ENCODE peak calls at places on chromosomes 12 and 14, in five cellular contexts. X is ovary, J is amniotic epithelial cell, A is NCI-H345, T is left lung. H is an unnamed sample.

GRCh38 chr14:98736701-98737338 is 535.2 kb downstream of the BCL11B start:
- DNase-seq in J (no peak), X (no peak), A (no peak), T (no peak), H (no peak)

GRCh38 chr14:68911594-68912227 is 67.4 kb downstream of the ACTN1 start:
- DNase-seq in A (peak), X (peak), T (peak), J (peak), H (peak)

GRCh38 chr14:55754471-55754870 is 174.5 kb downstream of the KTN1 start:
- DNase-seq in X (no peak), A (no peak), J (peak), T (no peak), H (peak)

GRCh38 chr12:66065623-66066022 is 64.9 kb downstream of the LLPH start:
- DNase-seq in J (peak), T (no peak), X (no peak), A (no peak), H (peak)

GRCh38 chr12:19282133-19282532 is 152.6 kb downstream of the PLEKHA5 start:
- DNase-seq in T (no peak), A (no peak), J (no peak), X (no peak), H (no peak)

GRCh38 chr14:90846511-90846910 is 30.3 kb upstream of the TTC7B start:
- DNase-seq in T (no peak), J (peak), A (no peak), X (no peak), H (peak)

GRCh38 chr12:49963976-49964815 is 2.5 kb downstream of the AQP5 start:
- DNase-seq in X (no peak), T (no peak), J (no peak), A (no peak), H (no peak)

GRCh38 chr12:105933671-105934665 is 204.8 kb downstream of the NUAK1 start:
- DNase-seq in J (peak), T (no peak), A (no peak), X (no peak), H (peak)

GRCh38 chr14:94823556-94824341 is 53.8 kb upstream of the GSC start:
- DNase-seq in A (no peak), X (no peak), J (no peak), T (no peak), H (no peak)

GRCh38 chr12:123571343-123571813 is 13.0 kb upstream of the TMED2 start:
- DNase-seq in A (peak), T (no peak), X (no peak), J (peak), H (peak)

GRCh38 chr12:23290627-23291330 is 658.7 kb downstream of the SOX5 start:
- DNase-seq in J (no peak), A (no peak), X (no peak), T (no peak), H (no peak)

GRCh38 chr14:93832665-93833064 is 44.4 kb upstream of the PRIMA1 start:
- DNase-seq in X (no peak), T (no peak), J (no peak), A (peak), H (no peak)

GRCh38 chr12:15244341-15244740 is 23.1 kb upstream of the RERG start:
- DNase-seq in T (no peak), A (peak), X (no peak), J (no peak), H (no peak)

GRCh38 chr12:107955966-107956643 is 173.0 kb upstream of the WSCD2 start:
- DNase-seq in A (no peak), T (no peak), X (no peak), J (no peak), H (no peak)

GRCh38 chr14:66078031-66078430 is 408.1 kb upstream of the CCDC196 start:
- DNase-seq in A (peak), T (no peak), J (no peak), X (no peak), H (no peak)

GRCh38 chr12:111074965-111075364 is 154.6 kb upstream of the MYL2 start:
- DNase-seq in X (no peak), J (no peak), T (no peak), A (no peak), H (no peak)

GRCh38 chr12:103249614-103250013 is 246.2 kb downstream of the C12orf42 start:
- DNase-seq in T (no peak), X (no peak), J (no peak), A (peak), H (no peak)

GRCh38 chr12:6688543-6688999 is 604 bp downstream of the ZNF384 start:
- DNase-seq in X (peak), A (no peak), J (no peak), T (peak), H (no peak)

GRCh38 chr12:124545508-124546418 is 21.6 kb downstream of the NCOR2 start:
- DNase-seq in X (peak), J (peak), T (no peak), A (no peak), H (peak)

GRCh38 chr14:71698027-71698426 is 234.2 kb upstream of the RGS6 start:
- DNase-seq in J (peak), T (no peak), X (no peak), A (no peak), H (no peak)

GRCh38 chr14:89673499-89674225 is 256.6 kb upstream of the FOXN3 start:
- DNase-seq in A (no peak), X (no peak), T (no peak), J (peak), H (peak)

GRCh38 chr14:101233861-101234587 is 327.3 kb upstream of the DIO3 start:
- DNase-seq in A (no peak), T (peak), J (no peak), X (no peak), H (no peak)

GRCh38 chr12:65510584-65511050 is 232.1 kb downstream of the MSRB3 start:
- DNase-seq in J (no peak), T (no peak), X (peak), A (no peak), H (no peak)

GRCh38 chr12:99087278-99087677 is 442.2 kb downstream of the APAF1 start:
- DNase-seq in X (no peak), J (no peak), A (peak), T (no peak), H (no peak)

GRCh38 chr12:88182431-88182830 is 40.3 kb downstream of the TMTC3 start:
- DNase-seq in J (no peak), A (no peak), X (no peak), T (no peak), H (no peak)

GRCh38 chr14:59422069-59422881 is 42.9 kb downstream of the GPR135 start:
- DNase-seq in X (no peak), J (no peak), A (no peak), T (no peak), H (no peak)

GRCh38 chr14:31829256-31829923 is 247.7 kb upstream of the ARHGAP5 start:
- DNase-seq in A (no peak), J (peak), X (no peak), T (no peak), H (peak)

GRCh38 chr12:119171691-119172090 is 7.0 kb upstream of the HSPB8 start:
- DNase-seq in T (no peak), A (no peak), X (no peak), J (no peak), H (no peak)

GRCh38 chr12:110543252-110543959 is 39.7 kb downstream of the PPTC7 start:
- DNase-seq in X (peak), A (no peak), T (peak), J (peak), H (peak)

GRCh38 chr14:31268216-31268615 is 60.6 kb upstream of the HECTD1 start:
- DNase-seq in T (no peak), X (no peak), J (no peak), A (no peak), H (no peak)

GRCh38 chr12:131204416-131205311 is 251.0 kb downstream of the ADGRD1 start:
- DNase-seq in T (no peak), X (no peak), A (no peak), J (no peak), H (no peak)

GRCh38 chr14:72503696-72504368 is 390.1 kb downstream of the DPF3 start:
- DNase-seq in T (no peak), J (no peak), A (no peak), X (no peak), H (no peak)

GRCh38 chr12:76706099-76706498 is 57.8 kb upstream of the ZDHHC17 start:
- DNase-seq in A (no peak), T (no peak), J (peak), X (no peak), H (peak)

GRCh38 chr12:132465269-132466190 is 24.4 kb upstream of the FBRSL1 start:
- DNase-seq in X (no peak), J (no peak), A (peak), T (no peak), H (no peak)

GRCh38 chr14:79580908-79581307 is 630.4 kb downstream of the DIO2 start:
- DNase-seq in A (no peak), X (no peak), J (no peak), T (no peak), H (no peak)

GRCh38 chr12:96204381-96204780 is 10.2 kb downstream of the ELK3 start:
- DNase-seq in J (peak), T (no peak), A (no peak), X (no peak), H (no peak)